ENCODE peak calls at places on chromosomes 13 and 19, in four cellular contexts. O is H9, X is neuronal stem cell, C is IMR-90. F is an unnamed sample.
A peak's percentile ranks its signal among the peaks of the same experiment; 100 is the strongest.

GRCh38 chr13:60990032-60990733 is 425.5 kb downstream of the PCDH20 start:
- DNase-seq in O (peak; percentile 35), X (no peak), C (no peak), F (peak; percentile 23)

GRCh38 chr13:74052402-74052928 is 81.7 kb downstream of the KLF12 start:
- DNase-seq in O (no peak), X (no peak), C (no peak), F (no peak)

GRCh38 chr13:27793377-27794074 is 1.2 kb downstream of the GSX1 start:
- DNase-seq in O (no peak), X (no peak), C (no peak), F (peak; percentile 66)

GRCh38 chr13:45063261-45063870 is 56.9 kb upstream of the GTF2F2 start:
- DNase-seq in O (no peak), X (no peak), C (peak; percentile 63), F (no peak)

GRCh38 chr13:45728759-45729158 is 26.6 kb downstream of the CBY2 start:
- DNase-seq in O (peak; percentile 79), X (no peak), C (no peak), F (peak; percentile 36)

GRCh38 chr13:80168089-80168850 is 172.7 kb downstream of the SPRY2 start:
- DNase-seq in O (no peak), X (no peak), C (peak; percentile 71), F (no peak)

GRCh38 chr19:38792250-38793111 is 3.5 kb downstream of the LGALS7B start:
- DNase-seq in O (peak; percentile 77), X (no peak), C (no peak), F (peak; percentile 70)

GRCh38 chr13:34025746-34026145 is 207.8 kb downstream of the RFC3 start:
- DNase-seq in O (no peak), X (no peak), C (peak; percentile 8), F (no peak)

GRCh38 chr13:47033216-47033615 is 136.4 kb upstream of the HTR2A start:
- DNase-seq in O (no peak), X (no peak), C (peak; percentile 55), F (no peak)

GRCh38 chr19:15464394-15465385 is at the start of gene RASAL3:
- DNase-seq in O (peak; percentile 59), X (no peak), C (no peak), F (no peak)

GRCh38 chr13:46866150-46866549 is 30.7 kb downstream of the HTR2A start:
- DNase-seq in O (peak; percentile 58), X (no peak), C (peak; percentile 63), F (peak; percentile 17)

GRCh38 chr13:113881614-113882265 is 17.9 kb upstream of the GAS6 start:
- DNase-seq in O (no peak), X (no peak), C (no peak), F (no peak)

GRCh38 chr13:99436686-99437416 is 64.4 kb upstream of the TM9SF2 start:
- DNase-seq in O (peak; percentile 85), X (peak; percentile 79), C (peak; percentile 83), F (peak; percentile 68)

GRCh38 chr13:33806470-33807248 is 11.3 kb upstream of the RFC3 start:
- DNase-seq in O (no peak), X (no peak), C (no peak), F (no peak)

GRCh38 chr19:22140356-22140755 is 56.4 kb downstream of the ZNF676 start:
- DNase-seq in O (no peak), X (no peak), C (no peak), F (no peak)

GRCh38 chr13:85896516-85897450 is 97.6 kb upstream of the SLITRK6 start:
- DNase-seq in O (peak; percentile 29), X (no peak), C (peak; percentile 0), F (no peak)

GRCh38 chr19:7783991-7784421 is 21.0 kb downstream of the CLEC4M start:
- DNase-seq in O (peak; percentile 42), X (no peak), C (peak; percentile 72), F (no peak)

GRCh38 chr13:40490086-40490723 is 176.2 kb downstream of the FOXO1 start:
- DNase-seq in O (no peak), X (no peak), C (no peak), F (no peak)

GRCh38 chr19:8363803-8364771 is at the start of gene ANGPTL4:
- DNase-seq in O (peak; percentile 81), X (peak; percentile 64), C (peak; percentile 55), F (no peak)

GRCh38 chr13:36531746-36532486 is 99.6 kb downstream of the CCNA1 start:
- DNase-seq in O (no peak), X (no peak), C (no peak), F (no peak)

GRCh38 chr13:44397766-44398223 is 24.2 kb downstream of the SERP2 start:
- DNase-seq in O (no peak), X (no peak), C (peak; percentile 20), F (no peak)

GRCh38 chr19:41872775-41873647 is 4.1 kb upstream of the CD79A start:
- DNase-seq in O (peak; percentile 94), X (no peak), C (peak; percentile 59), F (peak; percentile 68)

GRCh38 chr19:53007200-53008054 is 6.3 kb upstream of the ERVV-1 start:
- DNase-seq in O (no peak), X (no peak), C (no peak), F (no peak)

GRCh38 chr19:58510084-58510862 is 1.5 kb downstream of the SLC27A5 start:
- DNase-seq in O (no peak), X (no peak), C (no peak), F (no peak)

GRCh38 chr13:35957174-35957867 is 173.9 kb downstream of the DCLK1 start:
- DNase-seq in O (no peak), X (no peak), C (peak; percentile 50), F (no peak)

GRCh38 chr13:97977376-97977705 is 23.9 kb downstream of the IPO5 start:
- DNase-seq in O (no peak), X (no peak), C (no peak), F (no peak)

GRCh38 chr19:45995715-45996385 is 583 bp downstream of the CCDC61 start:
- DNase-seq in O (no peak), X (no peak), C (peak; percentile 67), F (no peak)
- H3K4ac ChIP-seq in O (no peak overlapping the region), X (no peak overlapping the region), C (peak overlapping the region; percentile 55), F (no peak overlapping the region)

DNA sequence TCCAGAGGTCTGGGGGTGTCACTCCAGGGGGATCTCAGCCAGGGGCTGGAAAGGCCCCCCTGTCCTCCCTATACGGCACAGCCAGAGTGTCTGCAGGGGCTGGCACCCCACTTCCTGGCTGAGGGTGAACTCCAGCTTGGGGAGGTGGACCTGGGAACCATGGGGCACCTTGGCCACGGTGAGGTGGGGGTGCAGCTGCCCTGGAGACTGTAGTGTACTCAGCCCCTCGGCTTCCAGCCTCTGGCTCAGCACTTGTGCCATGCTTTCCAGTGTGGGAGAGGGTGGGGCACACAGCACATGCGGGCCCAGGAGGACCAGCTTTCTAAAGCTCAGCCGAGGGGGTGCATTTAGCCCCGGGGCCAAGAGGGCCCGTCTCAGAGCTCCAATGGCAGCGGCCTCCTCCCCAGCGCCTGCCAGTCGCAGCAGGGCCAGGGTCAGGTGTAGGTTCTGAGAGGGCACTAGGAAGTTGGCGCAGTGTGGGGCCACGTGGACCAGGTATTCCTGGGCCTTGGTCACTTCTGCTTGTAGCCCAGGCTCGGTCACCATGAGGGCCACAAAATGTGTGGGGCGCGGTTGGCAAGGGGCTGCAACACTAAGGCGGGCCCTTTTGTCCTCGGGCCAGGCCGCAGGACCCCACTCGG is 1.4 kb downstream of the LENG9 start:
- DNase-seq in O (peak; percentile 40), X (no peak), C (no peak), F (no peak)
- H3K4ac ChIP-seq in O (no peak overlapping the region), X (no peak overlapping the region), C (peak overlapping the region; percentile 93), F (peak overlapping the region; percentile 85)

GRCh38 chr19:13173129-13173737 is 23.0 kb downstream of the IER2 start:
- DNase-seq in O (no peak), X (no peak), C (no peak), F (no peak)
- H3K4ac ChIP-seq in O (no peak overlapping the region), X (no peak overlapping the region), C (peak overlapping the region; percentile 93), F (no peak overlapping the region)

DNA sequence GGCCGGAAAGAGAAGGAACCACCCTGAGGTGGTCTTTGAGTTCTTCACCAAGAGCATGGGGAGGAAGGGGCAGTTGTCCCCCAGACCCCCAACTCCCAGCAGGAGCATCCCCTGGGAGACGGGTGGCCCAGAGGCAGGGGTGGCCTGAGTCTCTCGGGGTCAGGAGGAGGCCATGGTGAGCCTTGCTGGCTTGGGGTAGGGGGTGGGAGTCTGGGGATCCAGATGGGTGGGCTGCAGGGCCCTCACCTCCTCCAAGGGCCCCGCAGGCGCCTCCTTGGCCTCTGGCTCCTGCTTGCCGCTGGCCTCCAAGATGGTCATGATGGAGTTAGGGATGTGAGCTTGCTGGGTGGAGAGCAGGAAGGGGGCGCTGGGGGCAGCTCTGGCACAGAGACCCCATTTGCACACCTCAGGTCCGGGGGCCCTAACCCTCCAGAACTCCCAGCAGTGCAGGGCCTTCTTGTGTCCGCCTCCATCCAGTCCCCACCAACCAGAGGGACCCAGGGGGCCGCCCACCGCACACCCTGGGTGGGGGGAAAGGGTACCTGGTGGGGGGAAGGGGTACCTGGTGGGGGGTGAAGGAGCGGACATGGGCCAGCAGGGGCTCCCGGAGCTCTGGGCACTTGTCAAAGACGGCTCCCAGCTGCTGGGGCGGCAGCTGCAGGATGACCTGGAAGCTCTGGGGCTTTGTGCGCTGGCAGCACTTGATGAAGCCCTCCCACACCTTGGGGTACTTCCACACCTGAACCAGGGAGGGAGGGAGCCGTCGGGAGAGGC is 1.3 kb upstream of the RSPH6A start:
- DNase-seq in O (no peak), X (no peak), C (no peak), F (no peak)
- H3K4ac ChIP-seq in O (peak overlapping the region; percentile 33), X (peak overlapping the region; percentile 58), C (peak overlapping the region; percentile 25), F (peak overlapping the region; percentile 12)

DNA sequence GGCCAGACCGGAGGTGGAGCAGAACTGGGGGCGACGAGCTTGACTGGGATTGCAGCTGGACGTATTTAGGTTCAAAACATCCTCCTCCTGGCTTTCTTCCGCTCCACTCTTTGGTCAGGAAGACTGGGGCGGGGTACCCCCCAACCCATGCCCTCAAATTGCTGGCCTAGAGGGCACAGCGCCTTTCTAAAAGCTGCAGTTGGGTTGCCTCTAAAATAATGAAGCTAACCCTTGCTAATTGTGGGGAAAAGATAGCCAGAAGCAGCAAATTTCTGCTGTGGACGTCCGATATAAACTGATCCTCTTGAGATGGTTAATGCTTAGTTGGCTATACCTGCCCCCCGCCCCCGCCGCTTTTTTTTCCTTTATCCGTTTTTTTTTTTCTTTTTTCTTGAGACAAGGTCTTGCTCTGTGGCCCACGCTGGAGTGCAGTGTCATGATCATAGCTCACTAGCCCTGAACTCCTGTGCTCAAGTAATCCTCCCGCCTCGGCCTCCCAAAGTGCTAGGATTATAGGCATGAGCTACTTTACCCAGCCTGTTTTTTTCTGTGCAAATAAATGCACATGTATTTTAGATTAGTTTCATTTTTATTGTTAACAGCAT is 759 bp upstream of the CHERP start:
- DNase-seq in O (no peak), X (peak; percentile 5), C (no peak), F (no peak)
- H3K4ac ChIP-seq in O (no peak overlapping the region), X (no peak overlapping the region), C (peak overlapping the region; percentile 63), F (no peak overlapping the region)

DNA sequence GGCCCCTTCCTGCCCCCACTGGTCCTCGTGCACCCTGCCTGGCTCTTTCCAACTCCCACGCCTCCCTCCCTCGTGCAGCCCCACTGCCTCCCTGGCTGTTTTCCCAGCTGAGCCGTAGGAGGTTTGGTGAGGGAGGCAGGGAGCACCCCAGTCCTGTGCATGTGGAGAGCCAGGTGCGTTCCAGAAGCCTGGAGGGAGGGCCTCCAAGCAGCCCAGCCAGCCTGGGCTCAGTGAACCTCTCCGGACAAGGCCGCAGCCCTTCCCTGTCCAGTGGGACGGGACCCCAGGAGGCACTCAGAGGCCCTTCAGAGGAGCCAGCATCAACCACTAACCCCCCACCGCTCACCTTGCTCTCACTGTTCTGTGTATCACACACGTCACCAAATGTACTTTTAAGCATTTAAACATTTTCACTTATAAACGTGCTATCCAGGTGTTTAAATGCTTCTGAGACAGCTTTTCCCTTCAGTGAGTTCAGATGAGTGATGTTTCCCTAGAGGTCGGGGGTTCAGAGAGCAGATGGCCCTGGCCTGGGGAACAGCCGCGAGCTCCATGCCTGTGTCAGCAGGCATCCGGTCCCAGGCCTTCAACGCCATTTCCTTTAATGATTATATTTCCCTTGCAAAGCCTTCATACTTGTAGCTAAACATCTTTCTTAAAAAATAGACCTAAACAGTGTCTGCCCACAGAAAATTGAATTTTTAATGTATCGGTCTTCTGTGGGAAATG is 122.6 kb downstream of the ATP11A start:
- DNase-seq in O (no peak), X (no peak), C (no peak), F (no peak)
- H3K4ac ChIP-seq in O (no peak overlapping the region), X (no peak overlapping the region), C (no peak overlapping the region), F (no peak overlapping the region)

F was measured in H1.